ENCODE peak calls at places on chromosome 13, in five cellular contexts. F is A549, M is choroid plexus epithelial cell, P is lower lobe of right lung, S is neural progenitor cell. O is an unnamed sample.

GRCh38 chr13:77325371-77325941 is 1.4 kb downstream of the MYCBP2 start:
- DNase-seq in F (no peak), M (peak; percentile 27), P (no peak), S (no peak), O (no peak)

GRCh38 chr13:21833921-21834320 is 163.0 kb downstream of the FGF9 start:
- DNase-seq in F (no peak), M (no peak), P (no peak), S (no peak), O (no peak)

GRCh38 chr13:83618966-83619365 is 263.3 kb downstream of the SLITRK1 start:
- DNase-seq in F (no peak), M (peak; percentile 75), P (no peak), S (no peak), O (no peak)

GRCh38 chr13:66967825-66968597 is 262.1 kb downstream of the PCDH9 start:
- DNase-seq in F (no peak), M (peak; percentile 17), P (no peak), S (no peak), O (no peak)

GRCh38 chr13:26914624-26915023 is 154.0 kb upstream of the GPR12 start:
- DNase-seq in F (no peak), M (peak; percentile 10), P (no peak), S (no peak), O (no peak)

GRCh38 chr13:102781591-102781990 is 8.0 kb upstream of the TEX30 start:
- DNase-seq in F (no peak), M (no peak), P (no peak), S (no peak), O (no peak)

GRCh38 chr13:100108913-100109507 is 20.1 kb downstream of the PCCA start:
- DNase-seq in F (no peak), M (no peak), P (no peak), S (no peak), O (no peak)

GRCh38 chr13:64239372-64239771 is 2823.7 kb upstream of the PCDH20 start:
- DNase-seq in F (no peak), M (peak; percentile 81), P (no peak), S (no peak), O (no peak)

GRCh38 chr13:44013666-44014291 is 134.1 kb downstream of the LACC1 start:
- DNase-seq in F (no peak), M (peak; percentile 75), P (no peak), S (no peak), O (no peak)

GRCh38 chr13:112688560-112689497 is 1.0 kb upstream of the ATP11A start:
- DNase-seq in F (no peak), M (no peak), P (peak; percentile 89), S (peak; percentile 58), O (no peak)

GRCh38 chr13:37495046-37495445 is 103.5 kb downstream of the POSTN start:
- DNase-seq in F (no peak), M (peak; percentile 23), P (no peak), S (no peak), O (no peak)

GRCh38 chr13:91236182-91236581 is 111.3 kb upstream of the MIR17HG start:
- DNase-seq in F (no peak), M (no peak), P (no peak), S (no peak), O (no peak)

GRCh38 chr13:43132228-43132627 is 108.8 kb downstream of the DNAJC15 start:
- DNase-seq in F (peak; percentile 22), M (peak; percentile 78), P (no peak), S (peak; percentile 74), O (peak; percentile 47)

GRCh38 chr13:21458457-21458815 is 667 bp downstream of the ZDHHC20 start:
- DNase-seq in F (peak; percentile 22), M (peak; percentile 13), P (peak; percentile 76), S (peak; percentile 62), O (peak; percentile 35)

GRCh38 chr13:60583196-60583908 is 186.3 kb downstream of the TDRD3 start:
- DNase-seq in F (no peak), M (peak; percentile 84), P (no peak), S (peak; percentile 37), O (no peak)

GRCh38 chr13:109162248-109163051 is 533.0 kb downstream of the MYO16 start:
- DNase-seq in F (no peak), M (no peak), P (no peak), S (no peak), O (no peak)

GRCh38 chr13:77047649-77048343 is 20.8 kb upstream of the FBXL3 start:
- DNase-seq in F (no peak), M (no peak), P (no peak), S (peak; percentile 71), O (no peak)

GRCh38 chr13:99376924-99377323 is 69.7 kb upstream of the GPR183 start:
- DNase-seq in F (no peak), M (no peak), P (no peak), S (no peak), O (no peak)

GRCh38 chr13:107669356-107669755 is 546.0 kb downstream of the LIG4 start:
- DNase-seq in F (no peak), M (peak; percentile 37), P (no peak), S (no peak), O (no peak)

GRCh38 chr13:27997904-27998522 is 9.5 kb upstream of the URAD start:
- DNase-seq in F (peak; percentile 59), M (peak; percentile 62), P (no peak), S (peak; percentile 74), O (peak; percentile 45)

GRCh38 chr13:26253262-26253786 is 605 bp upstream of the CDK8 start:
- DNase-seq in F (no peak), M (no peak), P (no peak), S (no peak), O (no peak)

GRCh38 chr13:109157275-109157674 is 527.9 kb downstream of the MYO16 start:
- DNase-seq in F (no peak), M (no peak), P (no peak), S (peak; percentile 21), O (no peak)

GRCh38 chr13:45295536-45295935 is 45.4 kb downstream of the TPT1 start:
- DNase-seq in F (no peak), M (peak; percentile 97), P (no peak), S (no peak), O (no peak)

GRCh38 chr13:90493667-90494066 is 853.8 kb upstream of the MIR17HG start:
- DNase-seq in F (no peak), M (no peak), P (no peak), S (no peak), O (no peak)

GRCh38 chr13:113058129-113058987 is 47.2 kb upstream of the F7 start:
- DNase-seq in F (no peak), M (no peak), P (peak; percentile 14), S (no peak), O (no peak)

GRCh38 chr13:62246581-62246980 is 830.9 kb upstream of the PCDH20 start:
- DNase-seq in F (no peak), M (no peak), P (no peak), S (no peak), O (no peak)

GRCh38 chr13:95049772-95050171 is 251.5 kb downstream of the ABCC4 start:
- DNase-seq in F (no peak), M (no peak), P (no peak), S (no peak), O (no peak)

GRCh38 chr13:113904411-113904810 is 40.5 kb upstream of the GAS6 start:
- DNase-seq in F (peak; percentile 33), M (peak; percentile 48), P (no peak), S (peak; percentile 75), O (peak; percentile 73)

GRCh38 chr13:30819136-30819875 is 84.0 kb downstream of the ALOX5AP start:
- DNase-seq in F (no peak), M (no peak), P (no peak), S (no peak), O (no peak)

GRCh38 chr13:44244288-44244687 is 129.3 kb upstream of the SERP2 start:
- DNase-seq in F (no peak), M (peak; percentile 80), P (no peak), S (no peak), O (no peak)

GRCh38 chr13:112668924-112669323 is 20.9 kb upstream of the ATP11A start:
- DNase-seq in F (no peak), M (no peak), P (peak; percentile 31), S (no peak), O (no peak)

GRCh38 chr13:21043898-21044297 is 17.5 kb downstream of the LATS2 start:
- DNase-seq in F (no peak), M (peak; percentile 91), P (no peak), S (no peak), O (no peak)

DNA sequence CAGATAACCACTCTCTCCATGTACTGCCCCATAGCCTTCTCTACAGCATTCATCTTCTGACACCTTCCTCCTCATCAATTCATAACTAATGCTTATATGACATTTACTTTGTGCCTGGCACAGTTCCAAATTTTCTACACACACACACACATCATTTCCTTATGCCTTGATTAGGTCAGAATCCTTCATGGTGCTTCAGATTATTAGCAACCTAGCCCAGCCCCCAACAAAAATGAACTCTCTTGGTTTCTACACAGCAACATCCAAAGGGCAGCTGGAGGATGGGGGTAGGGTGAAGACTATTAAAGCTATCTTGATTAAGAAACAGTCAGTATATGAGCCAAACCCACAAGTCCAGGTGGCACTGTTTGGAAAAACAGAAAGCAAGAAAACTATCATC is 3.7 kb downstream of the RUBCNL start:
- DNase-seq in F (no peak), M (no peak), P (no peak), S (no peak), O (no peak)
- H3K4me3 ChIP-seq in F (no peak overlapping the region), M (no peak overlapping the region), P (no peak overlapping the region), S (no peak overlapping the region), O (no peak overlapping the region)

DNA sequence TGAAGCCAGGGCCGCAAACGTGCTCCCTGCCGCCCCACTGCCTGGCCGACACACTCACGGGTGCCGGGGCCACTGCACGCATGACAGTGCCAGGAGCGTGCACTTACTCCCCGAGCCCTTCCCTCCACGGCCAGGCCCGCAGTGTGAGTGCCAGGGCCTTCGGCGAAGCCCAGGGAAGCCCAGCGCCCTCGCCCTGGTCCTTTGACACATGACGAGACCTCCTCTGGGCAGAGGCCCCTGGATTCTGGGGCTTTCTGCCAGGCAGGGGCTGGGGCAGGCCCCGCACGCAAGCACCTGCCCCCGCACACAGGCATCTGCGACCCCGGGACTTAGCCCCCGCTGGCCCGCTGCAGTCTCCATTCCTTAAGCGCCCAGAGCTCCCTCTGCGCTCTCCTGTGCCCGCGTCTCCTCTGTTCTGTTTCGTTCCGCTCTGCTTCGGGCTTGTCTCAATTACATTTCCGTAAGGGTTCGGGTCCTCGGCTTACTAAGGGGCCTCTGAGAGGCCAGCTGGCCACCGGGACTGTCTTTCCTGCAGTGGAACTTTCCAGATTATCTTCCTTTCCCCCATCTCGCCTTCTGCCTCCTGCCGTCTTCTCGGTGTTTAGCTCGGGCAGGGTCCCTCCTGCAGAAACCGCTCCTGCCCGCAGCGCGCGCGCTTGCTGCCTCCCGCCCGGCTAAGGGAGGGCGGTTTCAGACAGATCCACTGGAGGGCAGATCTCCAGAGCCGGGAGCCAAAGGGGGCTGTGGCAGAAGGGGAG is 98.8 kb downstream of the ING1 start:
- DNase-seq in F (no peak), M (peak; percentile 31), P (no peak), S (no peak), O (no peak)
- TF ChIP-seq CTCF in F (no peak), M (peak; percentile 38), P (no peak), S (no peak), O (no peak)

GRCh38 chr13:75870397-75870801 is 234.3 kb downstream of the LMO7 start:
- DNase-seq in F (peak; percentile 14), M (peak; percentile 32), P (no peak), S (peak; percentile 37), O (no peak)
- H3K4me3 ChIP-seq in F (peak overlapping the region; percentile 41), M (peak overlapping the region; percentile 44), P (peak overlapping the region; percentile 51), S (no peak overlapping the region), O (peak overlapping the region; percentile 38)

DNA sequence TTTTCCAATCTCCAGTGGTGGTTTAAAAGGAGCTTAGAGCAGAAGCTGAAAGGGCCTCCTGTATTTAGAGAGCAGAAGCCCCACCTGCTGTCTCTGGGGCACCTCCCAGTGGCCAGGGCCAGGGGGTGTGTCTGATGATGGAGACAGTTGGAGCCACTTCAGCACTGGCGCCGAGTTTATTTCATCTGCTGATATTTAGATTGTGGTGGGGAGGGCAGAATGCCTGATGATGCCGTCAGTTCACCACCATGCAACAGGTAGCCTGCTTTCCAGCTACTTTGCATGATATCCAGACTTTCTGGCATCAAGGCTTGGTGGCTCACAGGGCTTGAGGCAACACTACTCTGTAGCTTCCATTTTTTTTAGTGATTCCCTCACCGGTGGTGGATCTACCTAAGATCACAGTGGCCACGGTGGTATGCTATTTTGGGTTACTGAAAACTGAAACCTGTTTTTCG is 371.9 kb downstream of the KCNRG start:
- DNase-seq in F (no peak), M (peak; percentile 60), P (peak; percentile 75), S (peak; percentile 75), O (peak; percentile 82)
- TF ChIP-seq CTCF in F (no peak), M (peak; percentile 36), P (peak; percentile 33), S (peak; percentile 48), O (peak; percentile 53)